ENCODE peak calls at places on chromosomes 2 and 18, in four cellular contexts. G, W, L and M are unnamed samples.

GRCh38 chr2:85605406-85606115 is 3.1 kb upstream of the TMEM150A start:
- DNase-seq in G (no peak), W (no peak), L (no peak), M (no peak)

GRCh38 chr2:153098073-153098472 is 379.7 kb downstream of the ARL6IP6 start:
- DNase-seq in G (no peak), W (no peak), L (no peak), M (no peak)

GRCh38 chr18:58949031-58949430 is 84.4 kb downstream of the ZNF532 start:
- DNase-seq in G (no peak), W (no peak), L (no peak), M (no peak)

GRCh38 chr2:66509326-66509811 is 74.4 kb downstream of the MEIS1 start:
- DNase-seq in G (no peak), W (no peak), L (no peak), M (no peak)

GRCh38 chr2:152415811-152416210 is 80.8 kb downstream of the FMNL2 start:
- DNase-seq in G (no peak), W (no peak), L (no peak), M (no peak)

GRCh38 chr2:222303045-222303827 is 4.4 kb upstream of the PAX3 start:
- DNase-seq in G (no peak), W (no peak), L (no peak), M (no peak)

GRCh38 chr18:61894751-61895524 is 2.1 kb upstream of the RNF152 start:
- DNase-seq in G (no peak), W (no peak), L (peak; percentile 3), M (no peak)

GRCh38 chr18:41643427-41643826 is 311.6 kb upstream of the PIK3C3 start:
- DNase-seq in G (no peak), W (no peak), L (no peak), M (no peak)

GRCh38 chr2:85888745-85889647 is at the start of gene ST3GAL5:
- DNase-seq in G (peak; percentile 80), W (peak; percentile 88), L (peak; percentile 94), M (peak; percentile 93)

GRCh38 chr18:60975419-60975818 is 357.8 kb upstream of the CDH20 start:
- DNase-seq in G (no peak), W (no peak), L (no peak), M (no peak)

GRCh38 chr18:623760-624620 is 27.2 kb downstream of the CLUL1 start:
- DNase-seq in G (peak; percentile 30), W (peak; percentile 41), L (peak; percentile 42), M (peak; percentile 20)

GRCh38 chr18:37355772-37356171 is 209.8 kb downstream of the CELF4 start:
- DNase-seq in G (no peak), W (no peak), L (no peak), M (no peak)

GRCh38 chr2:74099835-74100234 is 47.9 kb downstream of the BOLA3 start:
- DNase-seq in G (no peak), W (no peak), L (no peak), M (no peak)